ENCODE peak calls at places on chromosome 6, in seven cellular contexts. N is A549, D is K562, J is H1, G is IMR-90, B is WTC11, K is HepG2. A is an unnamed sample.

GRCh38 chr6:52065621-52066020 is 21.8 kb downstream of the PKHD1 start:
- DNase-seq in K (peak), D (no peak), G (no peak), N (no peak), B (no peak), J (no peak), A (no peak)

GRCh38 chr6:157823001-157823522 is at the start of gene SNX9:
- DNase-seq in G (peak), D (peak), N (peak), K (peak), J (no peak), B (peak), A (no peak)

GRCh38 chr6:69584913-69585729 is 211.7 kb downstream of the LMBRD1 start:
- DNase-seq in N (no peak), G (no peak), B (no peak), J (no peak), K (no peak), D (no peak), A (peak)

GRCh38 chr6:37239950-37240713 is 17.4 kb upstream of the TBC1D22B start:
- DNase-seq in D (peak), N (peak), K (peak), G (peak), J (no peak), B (no peak), A (peak)

GRCh38 chr6:170575250-170575649 is 9.2 kb downstream of the PDCD2 start:
- DNase-seq in G (peak), J (no peak), B (no peak), N (peak), K (peak), D (peak), A (no peak)

GRCh38 chr6:134925800-134926199 is 24.1 kb downstream of the ALDH8A1 start:
- DNase-seq in K (no peak), D (no peak), N (no peak), J (no peak), G (peak), B (no peak), A (no peak)

GRCh38 chr6:2732503-2733089 is 18.1 kb downstream of the MYLK4 start:
- DNase-seq in J (no peak), B (no peak), K (no peak), G (no peak), D (no peak), N (no peak), A (no peak)

GRCh38 chr6:108562503-108562993 is 1.8 kb downstream of the FOXO3 start:
- DNase-seq in J (peak), G (peak), D (peak), K (peak), N (peak), B (peak), A (no peak)

GRCh38 chr6:64713175-64713574 is 993.9 kb downstream of the EYS start:
- DNase-seq in J (no peak), N (no peak), B (no peak), G (no peak), D (no peak), K (no peak), A (no peak)

GRCh38 chr6:170090561-170090960 is 200.3 kb downstream of the DLL1 start:
- DNase-seq in K (no peak), B (peak), D (no peak), G (no peak), N (no peak), J (no peak), A (no peak)

GRCh38 chr6:157432231-157432630 is 51.2 kb downstream of the ZDHHC14 start:
- DNase-seq in J (no peak), N (no peak), G (no peak), B (no peak), D (no peak), K (no peak), A (no peak)

GRCh38 chr6:110615723-110616122 is 139.3 kb upstream of the SLC22A16 start:
- DNase-seq in D (no peak), B (no peak), G (no peak), J (no peak), N (no peak), K (no peak), A (no peak)

GRCh38 chr6:146990821-146991798 is 213.1 kb upstream of the STXBP5 start:
- DNase-seq in J (no peak), B (no peak), G (peak), N (peak), D (peak), K (peak), A (no peak)

GRCh38 chr6:28167068-28167467 is 25.4 kb downstream of the ZKSCAN8 start:
- DNase-seq in K (no peak), D (no peak), B (no peak), N (no peak), G (peak), J (no peak), A (no peak)

GRCh38 chr6:166553563-166554271 is 32.8 kb downstream of the RAMACL start:
- DNase-seq in G (peak), K (no peak), N (no peak), D (no peak), B (no peak), J (no peak), A (no peak)

GRCh38 chr6:125142614-125143013 is 11.0 kb upstream of the TPD52L1 start:
- DNase-seq in D (no peak), B (no peak), J (no peak), N (no peak), G (peak), K (no peak), A (no peak)

GRCh38 chr6:122610690-122611455 is 668 bp downstream of the PKIB start:
- DNase-seq in G (no peak), N (peak), K (peak), B (peak), D (no peak), J (peak), A (no peak)

GRCh38 chr6:81204741-81205140 is 547.7 kb downstream of the TENT5A start:
- DNase-seq in N (no peak), B (no peak), G (no peak), D (no peak), J (no peak), K (no peak), A (no peak)

GRCh38 chr6:154488276-154488627 is 22.2 kb downstream of the CNKSR3 start:
- DNase-seq in J (no peak), N (no peak), D (no peak), B (no peak), G (peak), K (no peak), A (no peak)

GRCh38 chr6:134517863-134518262 is 200.0 kb upstream of the SGK1 start:
- DNase-seq in D (no peak), G (no peak), J (no peak), B (no peak), N (no peak), K (no peak), A (no peak)

GRCh38 chr6:16751251-16751946 is 9.9 kb downstream of the ATXN1 start:
- DNase-seq in K (no peak), J (no peak), N (no peak), B (no peak), G (peak), D (no peak), A (no peak)

GRCh38 chr6:46390153-46390876 is 100.9 kb downstream of the RCAN2 start:
- DNase-seq in B (no peak), K (no peak), D (no peak), J (no peak), N (no peak), G (no peak), A (no peak)

GRCh38 chr6:85797993-85798392 is 155.3 kb upstream of the SYNCRIP start:
- DNase-seq in B (no peak), D (no peak), N (no peak), K (no peak), J (no peak), G (no peak), A (no peak)

GRCh38 chr6:11804706-11805105 is 26.1 kb upstream of the ADTRP start:
- DNase-seq in G (peak), K (no peak), D (no peak), J (no peak), N (no peak), B (no peak), A (no peak)

GRCh38 chr6:54876365-54876764 is 29.8 kb downstream of the FAM83B start:
- DNase-seq in N (no peak), G (no peak), J (no peak), D (no peak), B (no peak), K (no peak), A (no peak)

GRCh38 chr6:131231886-131232285 is 96.6 kb downstream of the AKAP7 start:
- DNase-seq in J (no peak), D (no peak), N (no peak), G (no peak), K (no peak), B (no peak), A (no peak)

GRCh38 chr6:27213544-27214125 is 33.9 kb upstream of the PRSS16 start:
- DNase-seq in B (peak), J (no peak), K (no peak), G (peak), D (peak), N (peak), A (no peak)

GRCh38 chr6:19024737-19025136 is 637.6 kb downstream of the RNF144B start:
- DNase-seq in J (no peak), B (peak), G (peak), N (peak), D (no peak), K (peak), A (no peak)

GRCh38 chr6:133241088-133241900 is at the start of gene EYA4:
- DNase-seq in B (peak), D (no peak), J (no peak), K (no peak), G (peak), N (peak), A (no peak)

GRCh38 chr6:161242779-161243693 is 30.8 kb downstream of the AGPAT4 start:
- DNase-seq in N (no peak), G (peak), B (peak), J (peak), K (no peak), D (no peak), A (no peak)

GRCh38 chr6:41191569-41191968 is 9.4 kb downstream of the TREML2 start:
- DNase-seq in G (no peak), B (peak), D (peak), K (no peak), N (peak), J (no peak), A (no peak)

GRCh38 chr6:77467038-77467437 is 3.7 kb upstream of the HTR1B start:
- DNase-seq in K (no peak), G (peak), D (no peak), J (no peak), B (no peak), N (no peak), A (no peak)

GRCh38 chr6:35064508-35065440 is 76.4 kb downstream of the TCP11 start:
- DNase-seq in B (no peak), N (no peak), K (no peak), J (no peak), G (no peak), D (peak), A (no peak)

GRCh38 chr6:112130878-112131277 is 43.5 kb downstream of the FAM229B start:
- DNase-seq in J (no peak), N (no peak), K (no peak), B (no peak), D (no peak), G (no peak), A (no peak)
- TF ChIP-seq USF2 in J (no peak), N (no peak), K (no peak), B (no peak), D (no peak), G (no peak), A (no peak)

GRCh38 chr6:44129841-44130322 is 2.5 kb downstream of the TMEM63B start:
- DNase-seq in J (no peak), B (no peak), D (peak), K (peak), N (no peak), G (no peak), A (no peak)

GRCh38 chr6:44133003-44133931 is 5.9 kb downstream of the TMEM63B start:
- DNase-seq in N (peak), G (peak), J (no peak), K (peak), D (peak), B (peak), A (no peak)

GRCh38 chr6:44133981-44134711 is 6.8 kb downstream of the TMEM63B start:
- DNase-seq in B (no peak), G (no peak), N (no peak), K (no peak), D (peak), J (no peak), A (no peak)

GRCh38 chr6:44131880-44132279 is 4.5 kb downstream of the TMEM63B start:
- DNase-seq in K (no peak), N (no peak), D (no peak), B (peak), G (no peak), J (no peak), A (no peak)

DNA sequence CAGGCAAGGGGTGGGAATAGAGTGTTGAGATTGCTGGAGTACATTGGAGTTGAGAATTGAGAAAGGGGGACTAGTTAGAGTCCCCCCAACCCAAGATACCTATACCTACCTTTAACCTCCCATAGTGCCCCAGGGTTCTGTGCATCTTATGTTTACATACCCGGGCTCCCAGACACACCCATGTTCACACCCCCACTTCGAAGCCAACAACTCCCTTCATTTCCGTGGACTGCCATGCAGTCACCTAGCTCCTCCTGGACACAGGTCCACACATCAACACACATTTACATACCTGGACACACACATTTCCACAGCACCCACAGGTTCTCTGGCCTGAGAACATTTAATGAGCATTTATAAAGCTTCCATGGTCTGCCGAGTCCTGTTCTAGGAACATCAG is 5.1 kb downstream of the TMEM63B start:
- DNase-seq in J (no peak), D (no peak), N (no peak), K (no peak), B (no peak), G (no peak), A (no peak)
- TF ChIP-seq USF2 in J (no peak), D (no peak), N (no peak), K (no peak), B (no peak), G (no peak), A (no peak)

GRCh38 chr6:25259756-25260155 is 19.4 kb upstream of the CARMIL1 start:
- DNase-seq in N (no peak), D (no peak), J (no peak), G (no peak), B (no peak), K (no peak), A (no peak)
- TF ChIP-seq USF2 in N (no peak), D (no peak), J (no peak), G (no peak), B (no peak), K (no peak), A (no peak)

DNA sequence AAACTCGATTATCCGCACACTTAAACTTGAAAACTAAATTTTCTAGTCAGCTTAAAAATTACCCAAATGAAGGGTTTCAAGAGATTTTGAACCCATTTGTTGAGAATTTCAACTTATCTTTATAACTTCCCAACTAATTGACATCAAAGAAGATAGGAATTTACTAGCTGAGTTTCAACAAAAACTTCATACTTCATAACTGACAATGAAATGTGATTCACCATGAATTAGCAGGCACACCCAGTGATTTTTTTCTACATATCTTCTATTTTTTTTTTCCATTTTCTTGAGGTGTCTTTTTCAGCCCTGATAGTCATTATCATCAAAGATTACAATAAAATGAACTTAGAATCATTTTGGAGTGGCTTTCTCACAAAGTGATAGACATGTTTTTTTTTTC is 26.7 kb downstream of the TNFAIP3 start:
- DNase-seq in J (no peak), N (no peak), B (no peak), G (no peak), K (no peak), D (no peak), A (no peak)
- TF ChIP-seq USF2 in J (no peak), N (no peak), B (no peak), G (no peak), K (no peak), D (no peak), A (no peak)

DNA sequence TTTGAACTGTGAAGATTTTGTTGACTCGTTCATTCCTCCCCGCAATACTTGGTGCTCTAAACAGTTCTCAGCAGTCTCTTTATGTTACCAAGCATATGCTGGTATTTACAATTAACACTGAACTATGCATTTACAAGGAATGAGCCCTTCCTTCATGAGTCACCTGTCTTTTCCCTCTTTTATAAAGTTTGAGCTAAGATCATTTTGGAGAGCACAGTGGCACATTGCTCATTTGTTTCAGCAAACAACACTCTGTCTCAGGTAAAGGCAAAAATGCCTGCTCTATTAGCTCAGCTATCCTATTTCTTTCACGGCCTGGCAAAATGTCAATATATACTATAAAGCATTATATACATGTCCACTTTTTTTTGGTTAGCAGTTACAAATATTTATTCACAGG is 285.4 kb downstream of the PHACTR1 start:
- DNase-seq in B (no peak), N (no peak), J (no peak), D (no peak), G (no peak), K (no peak), A (no peak)
- TF ChIP-seq USF2 in B (no peak), N (no peak), J (no peak), D (no peak), G (no peak), K (no peak), A (no peak)

GRCh38 chr6:162750776-162751175 is 23.0 kb downstream of the PACRG start:
- DNase-seq in D (no peak), G (peak), J (no peak), K (peak), B (no peak), N (peak), A (no peak)
- TF ChIP-seq USF2 in D (no peak), G (no peak), J (no peak), K (no peak), B (no peak), N (no peak), A (no peak)